ENCODE peak calls at places on chromosomes 13 and 19, in seven cellular contexts. One of them, this sample, is unnamed. For H3K4me1 and H3K27me3, the result is how much of the 10 kb centered on the place peaks cover.

GRCh38 chr19:2483084-2483483 is 7.2 kb downstream of the GADD45B start:
- DNase-seq in GM12878: no peak
- DNase-seq in Peyer's patch: no peak
- DNase-seq in CD8-positive, alpha-beta memory T cell: no peak
- DNase-seq in lung: no peak
- DNase-seq in small intestine: no peak
- DNase-seq in A673: no peak
- DNase-seq in this sample: no peak

GRCh38 chr13:33752631-33753030 is 65.3 kb upstream of the RFC3 start:
- DNase-seq in GM12878: no peak
- DNase-seq in Peyer's patch: no peak
- DNase-seq in CD8-positive, alpha-beta memory T cell: no peak
- DNase-seq in lung: no peak
- DNase-seq in small intestine: no peak
- DNase-seq in A673: no peak
- DNase-seq in this sample: no peak

GRCh38 chr13:106109391-106109791 is 426.1 kb downstream of the EFNB2 start:
- DNase-seq in GM12878: no peak
- DNase-seq in Peyer's patch: no peak
- DNase-seq in CD8-positive, alpha-beta memory T cell: no peak
- DNase-seq in lung: no peak
- DNase-seq in small intestine: no peak
- DNase-seq in A673: no peak
- DNase-seq in this sample: no peak

GRCh38 chr13:106234656-106235055 is 300.8 kb downstream of the EFNB2 start:
- DNase-seq in GM12878: no peak
- DNase-seq in Peyer's patch: no peak
- DNase-seq in CD8-positive, alpha-beta memory T cell: no peak
- DNase-seq in lung: no peak
- DNase-seq in small intestine: peak
- DNase-seq in A673: no peak
- DNase-seq in this sample: no peak

GRCh38 chr19:43939557-43940260 is 4.6 kb upstream of the ZNF45 start:
- DNase-seq in GM12878: no peak
- DNase-seq in Peyer's patch: no peak
- DNase-seq in CD8-positive, alpha-beta memory T cell: no peak
- DNase-seq in lung: no peak
- DNase-seq in small intestine: no peak
- DNase-seq in A673: no peak
- DNase-seq in this sample: no peak

GRCh38 chr13:52749446-52749845 is 9.8 kb upstream of the CNMD start:
- DNase-seq in GM12878: no peak
- DNase-seq in Peyer's patch: no peak
- DNase-seq in CD8-positive, alpha-beta memory T cell: no peak
- DNase-seq in lung: no peak
- DNase-seq in small intestine: no peak
- DNase-seq in A673: no peak
- DNase-seq in this sample: no peak

GRCh38 chr13:34502011-34502410 is 440.1 kb upstream of the NBEA start:
- DNase-seq in GM12878: no peak
- DNase-seq in Peyer's patch: no peak
- DNase-seq in CD8-positive, alpha-beta memory T cell: no peak
- DNase-seq in lung: no peak
- DNase-seq in small intestine: no peak
- DNase-seq in A673: no peak
- DNase-seq in this sample: no peak

GRCh38 chr13:73901324-73902068 is 232.7 kb downstream of the KLF12 start:
- DNase-seq in GM12878: no peak
- DNase-seq in Peyer's patch: no peak
- DNase-seq in CD8-positive, alpha-beta memory T cell: no peak
- DNase-seq in lung: no peak
- DNase-seq in small intestine: no peak
- DNase-seq in A673: peak
- DNase-seq in this sample: no peak

GRCh38 chr13:113207890-113208423 is 512 bp downstream of the PCID2 start:
- DNase-seq in GM12878: no peak
- DNase-seq in Peyer's patch: no peak
- DNase-seq in CD8-positive, alpha-beta memory T cell: no peak
- DNase-seq in lung: no peak
- DNase-seq in small intestine: peak
- DNase-seq in A673: peak
- DNase-seq in this sample: peak

GRCh38 chr13:44685641-44686040 is 109.5 kb upstream of the TSC22D1 start:
- DNase-seq in GM12878: no peak
- DNase-seq in Peyer's patch: no peak
- DNase-seq in CD8-positive, alpha-beta memory T cell: no peak
- DNase-seq in lung: no peak
- DNase-seq in small intestine: no peak
- DNase-seq in A673: no peak
- DNase-seq in this sample: peak

GRCh38 chr13:43196171-43196611 is 172.8 kb downstream of the DNAJC15 start:
- DNase-seq in GM12878: no peak
- DNase-seq in Peyer's patch: no peak
- DNase-seq in CD8-positive, alpha-beta memory T cell: no peak
- DNase-seq in lung: no peak
- DNase-seq in small intestine: no peak
- DNase-seq in A673: peak
- DNase-seq in this sample: no peak

GRCh38 chr13:83634601-83635000 is 247.7 kb downstream of the SLITRK1 start:
- DNase-seq in GM12878: no peak
- DNase-seq in Peyer's patch: no peak
- DNase-seq in CD8-positive, alpha-beta memory T cell: no peak
- DNase-seq in lung: no peak
- DNase-seq in small intestine: no peak
- DNase-seq in A673: no peak
- DNase-seq in this sample: no peak

GRCh38 chr19:53192771-53193533 is at the start of gene ZNF665:
- DNase-seq in GM12878: no peak
- DNase-seq in Peyer's patch: peak
- DNase-seq in CD8-positive, alpha-beta memory T cell: peak
- DNase-seq in lung: peak
- DNase-seq in small intestine: peak
- DNase-seq in A673: peak
- DNase-seq in this sample: peak

GRCh38 chr13:88217372-88217771 is 546.2 kb downstream of the SLITRK5 start:
- DNase-seq in GM12878: no peak
- DNase-seq in Peyer's patch: no peak
- DNase-seq in CD8-positive, alpha-beta memory T cell: no peak
- DNase-seq in lung: no peak
- DNase-seq in small intestine: no peak
- DNase-seq in A673: peak
- DNase-seq in this sample: no peak

GRCh38 chr13:77386880-77387606 is 60.1 kb upstream of the MYCBP2 start:
- DNase-seq in GM12878: no peak
- DNase-seq in Peyer's patch: no peak
- DNase-seq in CD8-positive, alpha-beta memory T cell: no peak
- DNase-seq in lung: no peak
- DNase-seq in small intestine: no peak
- DNase-seq in A673: no peak
- DNase-seq in this sample: no peak

GRCh38 chr19:29680447-29680846 is 15.2 kb downstream of the PLEKHF1 start:
- DNase-seq in GM12878: no peak
- DNase-seq in Peyer's patch: peak
- DNase-seq in CD8-positive, alpha-beta memory T cell: peak
- DNase-seq in lung: no peak
- DNase-seq in small intestine: peak
- DNase-seq in A673: no peak
- DNase-seq in this sample: peak

GRCh38 chr13:49272296-49272695 is 24.6 kb downstream of the CDADC1 start:
- DNase-seq in GM12878: no peak
- DNase-seq in Peyer's patch: no peak
- DNase-seq in CD8-positive, alpha-beta memory T cell: no peak
- DNase-seq in lung: no peak
- DNase-seq in small intestine: no peak
- DNase-seq in A673: no peak
- DNase-seq in this sample: no peak

DNA sequence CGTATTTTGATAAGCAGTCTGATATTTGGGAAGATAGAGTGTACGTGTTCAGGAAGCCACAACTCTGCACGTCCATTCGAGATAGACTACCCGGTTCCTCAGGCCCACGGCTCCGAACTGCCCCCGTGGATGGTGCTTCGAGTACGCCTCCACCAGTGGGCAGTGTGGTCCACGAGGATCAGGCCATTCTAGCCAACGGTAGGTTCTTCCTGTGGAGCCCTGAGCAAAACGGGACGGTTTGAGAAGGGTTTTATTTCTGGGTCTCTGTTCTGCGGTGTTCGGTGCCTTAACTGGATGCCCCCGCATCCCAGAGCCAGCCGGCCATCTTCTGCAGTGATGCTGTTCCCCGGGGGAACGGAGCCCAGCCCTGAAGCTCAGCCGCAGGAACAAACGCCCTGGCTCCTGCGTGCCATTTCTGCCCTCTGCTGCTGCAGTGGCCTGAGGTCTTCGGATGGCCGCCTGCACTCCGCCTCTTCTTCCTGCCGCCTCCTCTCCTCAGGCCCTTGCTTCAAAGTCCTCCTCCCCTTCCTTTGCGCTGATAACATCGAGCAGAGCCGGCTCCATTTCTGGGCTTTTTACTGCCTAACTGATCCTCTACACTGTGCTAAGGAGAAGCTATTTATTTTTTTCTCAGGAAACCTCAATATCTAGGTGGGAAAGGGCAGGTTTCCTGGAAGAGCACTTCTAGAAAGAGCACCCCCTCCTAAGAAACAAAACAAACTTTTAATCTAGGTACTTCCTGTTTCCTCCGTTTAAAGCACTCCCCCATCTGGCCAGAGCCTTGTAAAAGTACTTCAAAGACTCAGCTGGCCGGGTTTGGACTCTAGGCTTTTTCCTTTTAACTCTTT is 36.2 kb upstream of the SLC46A3 start:
- DNase-seq in GM12878: no peak
- DNase-seq in Peyer's patch: no peak
- DNase-seq in CD8-positive, alpha-beta memory T cell: no peak
- DNase-seq in lung: peak
- DNase-seq in small intestine: peak
- DNase-seq in A673: peak
- DNase-seq in this sample: no peak
- H3K4me3 ChIP-seq in GM12878: peak
- H3K4me3 ChIP-seq in Peyer's patch: no peak
- H3K4me3 ChIP-seq in CD8-positive, alpha-beta memory T cell: peak
- H3K4me3 ChIP-seq in lung: peak
- H3K4me3 ChIP-seq in small intestine: peak
- H3K4me3 ChIP-seq in A673: no peak
- H3K4me3 ChIP-seq in this sample: no peak

GRCh38 chr19:48393196-48393558 is 291 bp upstream of the GRIN2D start:
- DNase-seq in GM12878: no peak
- DNase-seq in Peyer's patch: no peak
- DNase-seq in CD8-positive, alpha-beta memory T cell: no peak
- DNase-seq in lung: no peak
- DNase-seq in small intestine: no peak
- DNase-seq in A673: no peak
- DNase-seq in this sample: no peak

GRCh38 chr19:48395499-48395898 is 2.0 kb downstream of the GRIN2D start:
- DNase-seq in GM12878: no peak
- DNase-seq in Peyer's patch: no peak
- DNase-seq in CD8-positive, alpha-beta memory T cell: no peak
- DNase-seq in lung: no peak
- DNase-seq in small intestine: no peak
- DNase-seq in A673: no peak
- DNase-seq in this sample: no peak

GRCh38 chr19:48394331-48395169 is 1.1 kb downstream of the GRIN2D start:
- DNase-seq in GM12878: no peak
- DNase-seq in Peyer's patch: no peak
- DNase-seq in CD8-positive, alpha-beta memory T cell: no peak
- DNase-seq in lung: no peak
- DNase-seq in small intestine: no peak
- DNase-seq in A673: no peak
- DNase-seq in this sample: no peak

GRCh38 chr19:48395170-48395455 is 1.6 kb downstream of the GRIN2D start:
- DNase-seq in GM12878: no peak
- DNase-seq in Peyer's patch: no peak
- DNase-seq in CD8-positive, alpha-beta memory T cell: no peak
- DNase-seq in lung: no peak
- DNase-seq in small intestine: no peak
- DNase-seq in A673: no peak
- DNase-seq in this sample: no peak

DNA sequence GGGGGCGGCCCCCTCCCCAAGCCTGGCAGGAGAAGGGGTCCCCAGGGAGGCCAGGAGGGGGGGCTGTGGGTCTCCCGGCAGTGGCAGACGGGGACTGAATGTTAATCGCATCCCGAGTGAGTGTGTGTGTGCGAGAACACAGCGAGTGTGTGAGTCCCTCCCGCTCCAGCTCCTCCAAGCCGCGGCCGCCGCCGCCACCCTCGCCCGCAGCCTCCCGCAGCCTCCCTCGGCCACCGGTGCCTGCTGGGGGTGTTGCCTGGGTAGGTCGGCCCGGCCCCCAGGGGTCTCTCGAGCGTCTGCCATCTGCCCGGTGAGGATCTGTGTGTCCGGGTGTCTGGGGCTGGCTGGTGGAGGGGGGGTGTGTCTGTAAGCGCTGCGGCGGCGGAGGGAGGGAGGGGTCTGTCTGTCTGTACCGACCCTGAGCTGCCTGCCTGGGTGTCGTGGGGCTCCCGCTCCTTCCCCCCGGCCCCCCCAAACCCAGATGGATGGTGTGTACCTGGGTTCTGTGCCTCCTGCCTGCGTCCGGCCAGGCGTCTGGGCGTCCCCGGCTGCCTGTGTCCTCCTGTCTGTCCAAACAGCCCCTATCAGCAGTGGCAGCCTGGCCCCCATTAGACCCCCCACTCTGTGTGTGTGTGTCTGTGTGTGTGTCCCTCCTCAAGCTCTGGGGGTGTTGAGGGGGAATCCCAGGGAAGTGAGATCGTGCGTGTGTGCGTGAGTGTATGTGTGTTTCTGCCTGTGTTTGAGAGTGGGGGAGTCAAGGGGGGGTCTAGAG is at the start of gene GRIN2D:
- DNase-seq in GM12878: no peak
- DNase-seq in Peyer's patch: peak
- DNase-seq in CD8-positive, alpha-beta memory T cell: peak
- DNase-seq in lung: no peak
- DNase-seq in small intestine: no peak
- DNase-seq in A673: peak
- DNase-seq in this sample: no peak
- H3K4me1 ChIP-seq in GM12878: under half
- H3K4me1 ChIP-seq in Peyer's patch: under half
- H3K4me1 ChIP-seq in CD8-positive, alpha-beta memory T cell: under half
- H3K4me1 ChIP-seq in lung: under half
- H3K4me1 ChIP-seq in small intestine: under half
- H3K4me1 ChIP-seq in A673: half or more
- H3K4me1 ChIP-seq in this sample: under half

GRCh38 chr19:8109890-8110662 is 39.3 kb downstream of the FBN3 start:
- DNase-seq in GM12878: no peak
- DNase-seq in Peyer's patch: no peak
- DNase-seq in CD8-positive, alpha-beta memory T cell: no peak
- DNase-seq in lung: no peak
- DNase-seq in small intestine: no peak
- DNase-seq in A673: no peak
- DNase-seq in this sample: no peak
- H3K27me3 ChIP-seq in GM12878: under half
- H3K27me3 ChIP-seq in Peyer's patch: under half
- H3K27me3 ChIP-seq in CD8-positive, alpha-beta memory T cell: under half
- H3K27me3 ChIP-seq in lung: under half
- H3K27me3 ChIP-seq in small intestine: under half
- H3K27me3 ChIP-seq in A673: under half
- H3K27me3 ChIP-seq in this sample: under half

DNA sequence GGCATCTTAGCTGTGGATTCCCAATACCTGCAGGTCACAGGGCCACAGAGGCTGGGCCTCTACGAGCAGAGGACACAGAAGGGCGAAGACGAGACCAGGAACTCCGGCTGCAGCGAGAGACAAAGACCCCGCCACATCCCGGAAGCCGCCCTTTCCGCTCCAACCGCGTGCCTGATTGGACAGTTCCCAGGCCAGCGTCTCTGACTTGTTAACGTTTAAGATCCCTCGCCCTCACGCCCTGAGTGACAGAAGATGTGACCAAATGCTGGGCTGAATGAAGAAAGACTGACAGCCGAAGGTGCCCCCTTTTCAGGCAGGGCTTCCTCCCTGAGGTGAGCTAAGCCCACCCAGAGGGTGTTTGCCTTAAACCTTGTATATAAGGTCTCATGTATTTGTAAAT is at the start of gene ZNF98:
- DNase-seq in GM12878: no peak
- DNase-seq in Peyer's patch: no peak
- DNase-seq in CD8-positive, alpha-beta memory T cell: no peak
- DNase-seq in lung: no peak
- DNase-seq in small intestine: no peak
- DNase-seq in A673: no peak
- DNase-seq in this sample: no peak
- H3K4me3 ChIP-seq in GM12878: no peak
- H3K4me3 ChIP-seq in Peyer's patch: no peak
- H3K4me3 ChIP-seq in CD8-positive, alpha-beta memory T cell: no peak
- H3K4me3 ChIP-seq in lung: peak
- H3K4me3 ChIP-seq in small intestine: no peak
- H3K4me3 ChIP-seq in A673: no peak
- H3K4me3 ChIP-seq in this sample: no peak

This sample was measured in Karpas-422.